ENCODE peak calls at places on chromosomes 3 and 15, in ten cellular contexts. I, L, E, V, U, O, X, B, C and T are unnamed samples.

GRCh38 chr3:143329567-143330164 is 210.1 kb downstream of the CHST2 start:
- DNase-seq in I (peak), L (no peak), E (no peak), V (no peak), U (no peak), O (no peak), X (no peak), B (peak), C (no peak), T (no peak)

GRCh38 chr3:72587282-72587681 is 261.0 kb downstream of the SHQ1 start:
- DNase-seq in I (no peak), L (no peak), E (no peak), V (no peak), U (no peak), O (no peak), X (no peak), B (no peak), C (no peak), T (no peak)

GRCh38 chr15:63321462-63321861 is 44.1 kb downstream of the APH1B start:
- DNase-seq in I (no peak), L (no peak), E (no peak), V (no peak), U (no peak), O (no peak), X (peak), B (no peak), C (no peak), T (no peak)

GRCh38 chr3:30720586-30721313 is 114.3 kb downstream of the TGFBR2 start:
- DNase-seq in I (no peak), L (no peak), E (no peak), V (no peak), U (no peak), O (peak), X (no peak), B (peak), C (no peak), T (no peak)

GRCh38 chr3:172680684-172681083 is 30.2 kb downstream of the NCEH1 start:
- DNase-seq in I (no peak), L (no peak), E (no peak), V (no peak), U (no peak), O (peak), X (no peak), B (peak), C (no peak), T (no peak)

GRCh38 chr15:75307778-75308390 is 25.2 kb downstream of the GOLGA6D start:
- DNase-seq in I (peak), L (peak), E (peak), V (peak), U (peak), O (peak), X (peak), B (no peak), C (peak), T (peak)

GRCh38 chr15:31206386-31207174 is 105.1 kb upstream of the TRPM1 start:
- DNase-seq in I (no peak), L (no peak), E (no peak), V (no peak), U (no peak), O (no peak), X (no peak), B (no peak), C (no peak), T (no peak)

GRCh38 chr3:50567386-50568182 is at the start of gene C3orf18:
- DNase-seq in I (peak), L (peak), E (peak), V (peak), U (peak), O (peak), X (peak), B (peak), C (peak), T (peak)

GRCh38 chr3:170844377-170844776 is 25.6 kb downstream of the RPL22L1 start:
- DNase-seq in I (no peak), L (no peak), E (no peak), V (no peak), U (no peak), O (no peak), X (no peak), B (no peak), C (no peak), T (no peak)

GRCh38 chr3:58271901-58272501 is 34.0 kb upstream of the RPP14 start:
- DNase-seq in I (no peak), L (no peak), E (no peak), V (no peak), U (no peak), O (peak), X (no peak), B (peak), C (no peak), T (no peak)

GRCh38 chr15:35141743-35142356 is 56.8 kb upstream of the NANOGP8 start:
- DNase-seq in I (no peak), L (no peak), E (no peak), V (no peak), U (no peak), O (peak), X (no peak), B (peak), C (no peak), T (no peak)

GRCh38 chr3:21310176-21310575 is 440.8 kb downstream of the ZNF385D start:
- DNase-seq in I (no peak), L (no peak), E (no peak), V (no peak), U (no peak), O (no peak), X (no peak), B (no peak), C (no peak), T (no peak)

GRCh38 chr3:14544282-14545250 is 4.4 kb upstream of the GRIP2 start:
- DNase-seq in I (no peak), L (no peak), E (no peak), V (no peak), U (no peak), O (no peak), X (no peak), B (no peak), C (no peak), T (no peak)
- TF ChIP-seq CTCF in I (no peak), L (no peak), E (no peak), V (no peak), U (no peak), O (no peak), X (no peak), B (no peak), C (no peak), T (no peak)

GRCh38 chr15:27061739-27062138 is 90.8 kb downstream of the GABRG3 start:
- DNase-seq in I (no peak), L (no peak), E (no peak), V (no peak), U (no peak), O (no peak), X (no peak), B (no peak), C (no peak), T (no peak)

GRCh38 chr15:27058939-27059338 is 88.0 kb downstream of the GABRG3 start:
- DNase-seq in I (no peak), L (no peak), E (no peak), V (no peak), U (no peak), O (no peak), X (no peak), B (no peak), C (no peak), T (no peak)

GRCh38 chr15:27064080-27064479 is 93.1 kb downstream of the GABRG3 start:
- DNase-seq in I (no peak), L (no peak), E (no peak), V (no peak), U (no peak), O (no peak), X (no peak), B (no peak), C (no peak), T (no peak)

GRCh38 chr15:27057904-27058645 is 87.1 kb downstream of the GABRG3 start:
- DNase-seq in I (no peak), L (no peak), E (no peak), V (no peak), U (no peak), O (no peak), X (no peak), B (peak), C (no peak), T (no peak)

DNA sequence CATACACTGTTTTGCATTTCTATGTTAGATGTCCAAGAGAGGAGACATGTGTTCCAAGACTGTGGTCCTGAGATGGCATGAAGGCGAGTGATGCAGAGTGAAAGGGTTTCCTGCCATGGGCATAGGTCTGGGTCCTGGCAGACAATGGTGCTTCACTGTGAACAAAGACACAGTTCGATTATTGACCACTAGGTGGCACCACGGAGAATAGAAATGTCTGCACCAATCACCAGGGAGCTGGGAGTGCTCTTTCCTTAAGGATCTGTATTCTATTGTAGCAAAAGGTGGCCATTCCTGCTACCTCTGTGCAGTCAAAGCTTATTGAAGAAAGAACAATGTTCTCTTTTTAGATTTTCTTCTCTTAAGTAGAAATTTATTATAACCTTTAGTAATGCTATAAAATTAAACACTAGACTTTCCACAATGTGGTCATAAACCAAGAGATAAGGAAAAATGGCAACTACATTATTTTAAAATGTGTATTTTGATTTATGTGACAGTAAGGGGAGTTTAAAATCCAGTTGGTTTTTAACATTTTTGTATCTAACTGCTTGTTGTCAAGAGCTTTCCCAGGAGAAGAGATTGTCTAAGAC is 88.7 kb downstream of the GABRG3 start:
- DNase-seq in I (no peak), L (peak), E (peak), V (peak), U (peak), O (peak), X (peak), B (peak), C (no peak), T (no peak)
- TF ChIP-seq CTCF in I (no peak), L (peak), E (peak), V (peak), U (peak), O (peak), X (peak), B (peak), C (peak), T (peak)

GRCh38 chr3:123583563-123583962 is 1.3 kb downstream of the HACD2 start:
- DNase-seq in I (no peak), L (no peak), E (no peak), V (no peak), U (no peak), O (no peak), X (no peak), B (no peak), C (no peak), T (no peak)

GRCh38 chr3:123584988-123585937 is at the start of gene HACD2:
- DNase-seq in I (peak), L (peak), E (peak), V (peak), U (peak), O (peak), X (peak), B (peak), C (peak), T (peak)

GRCh38 chr3:123586131-123586530 is 1.3 kb upstream of the HACD2 start:
- DNase-seq in I (no peak), L (no peak), E (peak), V (peak), U (peak), O (peak), X (no peak), B (peak), C (no peak), T (no peak)

GRCh38 chr3:123582315-123582714 is 2.5 kb downstream of the HACD2 start:
- DNase-seq in I (no peak), L (no peak), E (no peak), V (no peak), U (no peak), O (peak), X (no peak), B (no peak), C (no peak), T (no peak)

GRCh38 chr3:123584284-123584987 is 417 bp downstream of the HACD2 start:
- DNase-seq in I (no peak), L (peak), E (no peak), V (no peak), U (no peak), O (peak), X (peak), B (no peak), C (no peak), T (no peak)
- TF ChIP-seq CTCF in I (peak), L (peak), E (peak), V (no peak), U (no peak), O (no peak), X (peak), B (no peak), C (peak), T (no peak)

GRCh38 chr3:8504611-8504973 is 3.0 kb downstream of the LMCD1 start:
- DNase-seq in I (no peak), L (no peak), E (no peak), V (no peak), U (no peak), O (no peak), X (no peak), B (no peak), C (no peak), T (no peak)

GRCh38 chr3:8501388-8502131 is at the start of gene LMCD1:
- DNase-seq in I (peak), L (peak), E (peak), V (no peak), U (peak), O (peak), X (peak), B (peak), C (peak), T (peak)

GRCh38 chr3:8503461-8503860 is 1.8 kb downstream of the LMCD1 start:
- DNase-seq in I (no peak), L (no peak), E (no peak), V (no peak), U (no peak), O (no peak), X (no peak), B (peak), C (no peak), T (no peak)

GRCh38 chr3:8505621-8506020 is 4.0 kb downstream of the LMCD1 start:
- DNase-seq in I (no peak), L (no peak), E (no peak), V (no peak), U (no peak), O (peak), X (no peak), B (no peak), C (no peak), T (no peak)

DNA sequence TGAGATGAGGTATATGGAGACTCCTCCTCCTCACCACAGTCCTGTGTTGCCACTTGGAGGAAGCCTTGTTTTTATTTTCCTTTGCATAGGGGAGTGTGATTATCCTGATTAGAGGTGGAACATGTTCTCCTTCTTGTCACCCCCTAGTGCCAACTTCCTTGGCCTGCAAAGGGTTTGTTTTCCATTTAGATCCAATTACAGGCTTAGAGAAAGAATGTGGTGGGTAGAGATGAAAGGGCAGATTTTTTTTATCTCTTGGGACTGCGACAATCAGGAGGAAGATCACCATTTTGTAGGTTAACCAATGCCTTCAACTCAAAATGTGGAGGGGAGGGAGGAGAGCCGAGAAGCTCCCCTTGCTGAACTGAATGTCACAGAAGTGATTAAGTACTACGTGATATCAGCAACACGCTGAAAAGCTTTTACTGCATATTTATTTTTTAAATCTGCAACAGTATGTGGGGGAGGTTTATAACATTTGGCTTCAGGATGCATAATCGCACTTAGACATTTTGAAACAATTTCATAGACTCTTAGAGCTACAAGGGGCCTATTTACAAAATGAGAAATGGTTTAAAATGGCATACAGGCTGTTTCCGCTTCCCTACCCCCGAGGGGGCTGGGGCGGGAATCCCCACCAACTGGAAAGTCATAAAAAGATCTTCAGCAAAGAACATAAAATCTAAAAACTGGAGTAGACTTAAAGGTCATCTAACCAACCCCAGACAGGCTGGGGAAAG is 2.4 kb downstream of the LMCD1 start:
- DNase-seq in I (no peak), L (no peak), E (no peak), V (no peak), U (no peak), O (no peak), X (no peak), B (no peak), C (no peak), T (no peak)
- TF ChIP-seq CTCF in I (no peak), L (no peak), E (peak), V (no peak), U (no peak), O (no peak), X (no peak), B (no peak), C (no peak), T (no peak)

DNA sequence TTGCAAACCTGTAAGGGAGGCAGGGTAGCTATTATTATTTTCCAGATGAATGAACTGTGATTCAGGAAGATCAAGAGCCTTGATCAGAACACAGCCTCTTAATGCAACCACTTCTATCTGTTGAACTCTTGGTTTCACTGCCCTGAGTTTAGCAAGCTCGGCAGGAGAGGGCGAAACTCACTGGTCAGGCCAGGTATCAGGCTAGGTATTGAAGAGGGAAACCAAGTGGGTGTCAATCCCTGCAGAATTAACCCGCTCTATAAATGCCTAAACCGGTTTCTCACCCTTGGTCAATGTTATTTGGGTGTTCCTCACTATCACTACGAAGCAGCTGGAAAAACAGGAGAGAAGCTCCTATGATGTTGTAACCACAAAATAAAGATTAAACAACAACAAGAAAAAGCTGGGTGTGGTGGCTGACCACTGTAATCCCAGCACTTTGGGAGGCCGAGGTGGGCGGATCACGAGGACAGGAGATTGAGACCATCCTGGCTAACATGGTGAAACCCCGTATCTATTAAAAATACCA is 23.8 kb downstream of the LIPH start:
- DNase-seq in I (no peak), L (no peak), E (no peak), V (no peak), U (no peak), O (no peak), X (no peak), B (no peak), C (no peak), T (no peak)
- TF ChIP-seq CTCF in I (no peak), L (no peak), E (no peak), V (no peak), U (no peak), O (no peak), X (no peak), B (no peak), C (no peak), T (no peak)

GRCh38 chr3:44883213-44883955 is 9.0 kb downstream of the TGM4 start:
- DNase-seq in I (no peak), L (no peak), E (no peak), V (no peak), U (no peak), O (no peak), X (no peak), B (no peak), C (no peak), T (no peak)
- TF ChIP-seq CTCF in I (no peak), L (no peak), E (no peak), V (peak), U (no peak), O (no peak), X (no peak), B (no peak), C (no peak), T (peak)

DNA sequence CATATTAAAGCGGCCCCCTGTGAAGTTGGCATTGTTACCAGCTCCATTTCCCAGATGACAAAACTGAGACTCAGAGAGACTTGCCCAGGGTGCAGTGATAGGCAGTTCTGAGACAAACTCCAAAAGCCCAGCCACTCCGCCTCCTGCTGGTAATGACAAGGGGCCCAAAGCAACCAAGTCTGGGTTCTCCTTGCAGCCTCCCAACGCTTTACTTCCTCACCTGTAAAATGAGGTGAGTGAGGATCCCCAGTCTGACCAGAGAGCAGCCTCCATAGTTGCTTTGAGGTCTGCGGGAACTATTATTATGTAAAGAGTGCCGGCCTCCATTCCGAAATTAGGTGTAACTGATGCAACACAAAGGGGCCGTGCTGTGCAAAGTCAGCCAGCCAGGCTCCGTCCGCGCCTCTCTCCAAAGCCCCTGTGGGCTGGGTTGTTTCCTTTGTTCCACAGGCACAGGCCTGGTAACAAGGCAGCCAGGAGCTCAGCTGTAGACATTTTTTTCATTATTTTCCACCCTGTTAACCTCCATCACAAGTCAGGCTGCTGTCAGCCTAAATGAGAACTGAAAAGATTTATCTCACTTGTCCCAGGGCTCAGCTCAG is 139.1 kb upstream of the RAD18 start:
- DNase-seq in I (no peak), L (no peak), E (peak), V (no peak), U (no peak), O (no peak), X (no peak), B (no peak), C (no peak), T (no peak)
- TF ChIP-seq CTCF in I (no peak), L (no peak), E (peak), V (no peak), U (no peak), O (no peak), X (no peak), B (no peak), C (no peak), T (peak)

GRCh38 chr15:59691194-59691805 is 2.2 kb upstream of the BNIP2 start:
- DNase-seq in I (no peak), L (no peak), E (peak), V (peak), U (no peak), O (peak), X (peak), B (peak), C (no peak), T (peak)
- TF ChIP-seq CTCF in I (peak), L (peak), E (peak), V (peak), U (peak), O (peak), X (peak), B (peak), C (peak), T (peak)